ENCODE peak calls at places on chromosome 19, in eight cellular contexts. One of them, this sample, is unnamed.

GRCh38 chr19:54481326-54481930 is 8.3 kb upstream of the CDC42EP5 start:
- DNase-seq in GM12878: no peak
- DNase-seq in HepG2: peak
- DNase-seq in SK-N-SH: peak
- DNase-seq in H1: no peak
- DNase-seq in endothelial cell of umbilical vein: peak
- DNase-seq in HCT116: peak
- DNase-seq in K562: peak
- DNase-seq in this sample: no peak

GRCh38 chr19:38737297-38737865 is 6.9 kb downstream of the CAPN12 start:
- DNase-seq in HepG2: no peak
- DNase-seq in endothelial cell of umbilical vein: no peak
- DNase-seq in SK-N-SH: no peak
- DNase-seq in GM12878: no peak
- DNase-seq in K562: no peak
- DNase-seq in H1: no peak
- DNase-seq in HCT116: no peak
- DNase-seq in this sample: no peak

GRCh38 chr19:46349311-46349993 is 2.6 kb downstream of the PPP5C start:
- DNase-seq in HepG2: no peak
- DNase-seq in H1: no peak
- DNase-seq in GM12878: no peak
- DNase-seq in SK-N-SH: no peak
- DNase-seq in HCT116: no peak
- DNase-seq in endothelial cell of umbilical vein: no peak
- DNase-seq in K562: no peak
- DNase-seq in this sample: no peak

GRCh38 chr19:495047-495439 is 1.2 kb upstream of the MADCAM1 start:
- DNase-seq in SK-N-SH: no peak
- DNase-seq in HCT116: no peak
- DNase-seq in HepG2: no peak
- DNase-seq in GM12878: no peak
- DNase-seq in K562: no peak
- DNase-seq in H1: no peak
- DNase-seq in endothelial cell of umbilical vein: no peak
- DNase-seq in this sample: no peak

GRCh38 chr19:6890421-6890913 is 3.1 kb downstream of the ADGRE1 start:
- DNase-seq in HCT116: no peak
- DNase-seq in SK-N-SH: no peak
- DNase-seq in HepG2: no peak
- DNase-seq in endothelial cell of umbilical vein: no peak
- DNase-seq in H1: no peak
- DNase-seq in GM12878: no peak
- DNase-seq in K562: no peak
- DNase-seq in this sample: no peak

GRCh38 chr19:55609326-55609725 is 3.9 kb downstream of the ZNF865 start:
- DNase-seq in HepG2: no peak
- DNase-seq in HCT116: no peak
- DNase-seq in H1: no peak
- DNase-seq in GM12878: no peak
- DNase-seq in K562: no peak
- DNase-seq in endothelial cell of umbilical vein: no peak
- DNase-seq in SK-N-SH: no peak
- DNase-seq in this sample: no peak

GRCh38 chr19:8806661-8807060 is 25.4 kb downstream of the ZNF558 start:
- DNase-seq in SK-N-SH: no peak
- DNase-seq in endothelial cell of umbilical vein: no peak
- DNase-seq in H1: no peak
- DNase-seq in HepG2: no peak
- DNase-seq in GM12878: no peak
- DNase-seq in K562: no peak
- DNase-seq in HCT116: no peak
- DNase-seq in this sample: no peak

GRCh38 chr19:6424190-6424938 is at the start of gene KHSRP:
- DNase-seq in endothelial cell of umbilical vein: no peak
- DNase-seq in K562: peak
- DNase-seq in HepG2: no peak
- DNase-seq in H1: no peak
- DNase-seq in SK-N-SH: peak
- DNase-seq in GM12878: no peak
- DNase-seq in HCT116: no peak
- DNase-seq in this sample: no peak

GRCh38 chr19:55147408-55148251 is 1.4 kb downstream of the TNNT1 start:
- DNase-seq in K562: peak
- DNase-seq in HepG2: no peak
- DNase-seq in GM12878: no peak
- DNase-seq in HCT116: no peak
- DNase-seq in H1: no peak
- DNase-seq in endothelial cell of umbilical vein: no peak
- DNase-seq in SK-N-SH: peak
- DNase-seq in this sample: no peak

GRCh38 chr19:45771331-45771933 is 2.4 kb upstream of the SIX5 start:
- DNase-seq in endothelial cell of umbilical vein: no peak
- DNase-seq in H1: no peak
- DNase-seq in HCT116: no peak
- DNase-seq in K562: no peak
- DNase-seq in HepG2: no peak
- DNase-seq in SK-N-SH: no peak
- DNase-seq in GM12878: no peak
- DNase-seq in this sample: no peak

GRCh38 chr19:55704494-55705245 is 29.6 kb downstream of the EPN1 start:
- DNase-seq in SK-N-SH: no peak
- DNase-seq in GM12878: no peak
- DNase-seq in endothelial cell of umbilical vein: no peak
- DNase-seq in HepG2: no peak
- DNase-seq in HCT116: no peak
- DNase-seq in H1: no peak
- DNase-seq in K562: no peak
- DNase-seq in this sample: no peak

GRCh38 chr19:33434090-33434885 is 60.8 kb downstream of the CEBPG start:
- DNase-seq in HCT116: no peak
- DNase-seq in SK-N-SH: no peak
- DNase-seq in K562: no peak
- DNase-seq in HepG2: no peak
- DNase-seq in endothelial cell of umbilical vein: no peak
- DNase-seq in H1: no peak
- DNase-seq in GM12878: no peak
- DNase-seq in this sample: no peak

GRCh38 chr19:43532571-43532961 is 422 bp upstream of the ZNF575 start:
- DNase-seq in K562: no peak
- DNase-seq in GM12878: no peak
- DNase-seq in SK-N-SH: peak
- DNase-seq in H1: no peak
- DNase-seq in endothelial cell of umbilical vein: no peak
- DNase-seq in HepG2: no peak
- DNase-seq in HCT116: peak
- DNase-seq in this sample: no peak

GRCh38 chr19:37505958-37506386 is 767 bp upstream of the ZNF793 start:
- DNase-seq in HepG2: no peak
- DNase-seq in H1: no peak
- DNase-seq in HCT116: no peak
- DNase-seq in endothelial cell of umbilical vein: no peak
- DNase-seq in SK-N-SH: no peak
- DNase-seq in K562: no peak
- DNase-seq in GM12878: no peak
- DNase-seq in this sample: no peak

GRCh38 chr19:45517641-45518468 is 10.6 kb downstream of the VASP start:
- DNase-seq in K562: no peak
- DNase-seq in SK-N-SH: no peak
- DNase-seq in H1: no peak
- DNase-seq in HepG2: no peak
- DNase-seq in HCT116: no peak
- DNase-seq in GM12878: no peak
- DNase-seq in endothelial cell of umbilical vein: no peak
- DNase-seq in this sample: no peak

GRCh38 chr19:38394488-38394887 is 6.0 kb downstream of the SPRED3 start:
- DNase-seq in HCT116: no peak
- DNase-seq in SK-N-SH: no peak
- DNase-seq in GM12878: no peak
- DNase-seq in H1: peak
- DNase-seq in K562: no peak
- DNase-seq in endothelial cell of umbilical vein: peak
- DNase-seq in HepG2: peak
- DNase-seq in this sample: no peak

GRCh38 chr19:38529610-38530009 is 88.1 kb downstream of the MAP4K1 start:
- DNase-seq in endothelial cell of umbilical vein: no peak
- DNase-seq in H1: no peak
- DNase-seq in GM12878: no peak
- DNase-seq in HepG2: no peak
- DNase-seq in K562: no peak
- DNase-seq in HCT116: no peak
- DNase-seq in SK-N-SH: no peak
- DNase-seq in this sample: no peak

GRCh38 chr19:6853868-6854267 is 33.5 kb upstream of the ADGRE1 start:
- DNase-seq in K562: no peak
- DNase-seq in GM12878: no peak
- DNase-seq in endothelial cell of umbilical vein: no peak
- DNase-seq in HepG2: no peak
- DNase-seq in HCT116: no peak
- DNase-seq in H1: no peak
- DNase-seq in SK-N-SH: no peak
- DNase-seq in this sample: no peak

GRCh38 chr19:47541507-47541906 is 26.6 kb upstream of the NAPA start:
- DNase-seq in endothelial cell of umbilical vein: no peak
- DNase-seq in SK-N-SH: no peak
- DNase-seq in K562: no peak
- DNase-seq in GM12878: peak
- DNase-seq in H1: no peak
- DNase-seq in HCT116: no peak
- DNase-seq in HepG2: no peak
- DNase-seq in this sample: no peak

GRCh38 chr19:14003279-14004051 is 2.7 kb downstream of the RFX1 start:
- DNase-seq in H1: no peak
- DNase-seq in SK-N-SH: no peak
- DNase-seq in endothelial cell of umbilical vein: peak
- DNase-seq in K562: no peak
- DNase-seq in HepG2: no peak
- DNase-seq in HCT116: no peak
- DNase-seq in GM12878: no peak
- DNase-seq in this sample: no peak

GRCh38 chr19:14005381-14006084 is 587 bp downstream of the RFX1 start:
- DNase-seq in HepG2: peak
- DNase-seq in H1: peak
- DNase-seq in SK-N-SH: peak
- DNase-seq in GM12878: peak
- DNase-seq in endothelial cell of umbilical vein: peak
- DNase-seq in K562: peak
- DNase-seq in HCT116: peak
- DNase-seq in this sample: peak

GRCh38 chr19:14006085-14006765 is at the start of gene RFX1:
- DNase-seq in GM12878: peak
- DNase-seq in HepG2: peak
- DNase-seq in endothelial cell of umbilical vein: peak
- DNase-seq in HCT116: peak
- DNase-seq in K562: peak
- DNase-seq in H1: peak
- DNase-seq in SK-N-SH: peak
- DNase-seq in this sample: peak

GRCh38 chr19:14002571-14003278 is 3.4 kb downstream of the RFX1 start:
- DNase-seq in K562: no peak
- DNase-seq in H1: no peak
- DNase-seq in HCT116: no peak
- DNase-seq in SK-N-SH: no peak
- DNase-seq in GM12878: peak
- DNase-seq in endothelial cell of umbilical vein: no peak
- DNase-seq in HepG2: no peak
- DNase-seq in this sample: no peak

GRCh38 chr19:14004619-14005380 is 1.3 kb downstream of the RFX1 start:
- DNase-seq in H1: no peak
- DNase-seq in GM12878: peak
- DNase-seq in endothelial cell of umbilical vein: peak
- DNase-seq in HCT116: no peak
- DNase-seq in K562: peak
- DNase-seq in HepG2: peak
- DNase-seq in SK-N-SH: no peak
- DNase-seq in this sample: no peak
- TF ChIP-seq POLR2AphosphoS5 in H1: no peak
- TF ChIP-seq POLR2AphosphoS5 in GM12878: no peak
- TF ChIP-seq POLR2AphosphoS5 in endothelial cell of umbilical vein: no peak
- TF ChIP-seq POLR2AphosphoS5 in HCT116: no peak
- TF ChIP-seq POLR2AphosphoS5 in K562: no peak
- TF ChIP-seq POLR2AphosphoS5 in HepG2: no peak
- TF ChIP-seq POLR2AphosphoS5 in SK-N-SH: no peak
- TF ChIP-seq POLR2AphosphoS5 in this sample: no peak

GRCh38 chr19:35744688-35745327 is 410 bp downstream of the U2AF1L4 start:
- DNase-seq in H1: peak
- DNase-seq in endothelial cell of umbilical vein: peak
- DNase-seq in GM12878: peak
- DNase-seq in SK-N-SH: peak
- DNase-seq in K562: peak
- DNase-seq in HepG2: peak
- DNase-seq in HCT116: peak
- DNase-seq in this sample: peak

GRCh38 chr19:35742121-35742724 is at the start of gene IGFLR1:
- DNase-seq in SK-N-SH: no peak
- DNase-seq in endothelial cell of umbilical vein: no peak
- DNase-seq in K562: no peak
- DNase-seq in HepG2: no peak
- DNase-seq in H1: no peak
- DNase-seq in HCT116: no peak
- DNase-seq in GM12878: peak
- DNase-seq in this sample: no peak

GRCh38 chr19:35744335-35744687 is 907 bp downstream of the U2AF1L4 start:
- DNase-seq in SK-N-SH: no peak
- DNase-seq in H1: no peak
- DNase-seq in K562: no peak
- DNase-seq in GM12878: no peak
- DNase-seq in endothelial cell of umbilical vein: no peak
- DNase-seq in HCT116: no peak
- DNase-seq in HepG2: no peak
- DNase-seq in this sample: no peak

GRCh38 chr19:35745328-35746086 is at the start of the genes PSENEN and U2AF1L4:
- DNase-seq in HCT116: peak
- DNase-seq in K562: peak
- DNase-seq in endothelial cell of umbilical vein: peak
- DNase-seq in H1: peak
- DNase-seq in HepG2: peak
- DNase-seq in GM12878: peak
- DNase-seq in SK-N-SH: peak
- DNase-seq in this sample: peak

GRCh38 chr19:35743640-35744306 is 1.4 kb downstream of the U2AF1L4 start:
- DNase-seq in HCT116: no peak
- DNase-seq in K562: no peak
- DNase-seq in endothelial cell of umbilical vein: no peak
- DNase-seq in H1: no peak
- DNase-seq in GM12878: no peak
- DNase-seq in SK-N-SH: no peak
- DNase-seq in HepG2: no peak
- DNase-seq in this sample: no peak
- H3K9ac ChIP-seq in HCT116: no peak
- H3K9ac ChIP-seq in K562: peak
- H3K9ac ChIP-seq in endothelial cell of umbilical vein: no peak
- H3K9ac ChIP-seq in H1: no peak
- H3K9ac ChIP-seq in GM12878: no peak
- H3K9ac ChIP-seq in SK-N-SH: no peak
- H3K9ac ChIP-seq in HepG2: no peak
- H3K9ac ChIP-seq in this sample: no peak

GRCh38 chr19:51000981-51001380 is 423 bp downstream of the KLK8 start:
- DNase-seq in H1: no peak
- DNase-seq in K562: peak
- DNase-seq in endothelial cell of umbilical vein: no peak
- DNase-seq in SK-N-SH: no peak
- DNase-seq in HCT116: no peak
- DNase-seq in HepG2: no peak
- DNase-seq in GM12878: no peak
- DNase-seq in this sample: no peak
- H3K4me3 ChIP-seq in H1: no peak
- H3K4me3 ChIP-seq in K562: no peak
- H3K4me3 ChIP-seq in endothelial cell of umbilical vein: no peak
- H3K4me3 ChIP-seq in SK-N-SH: no peak
- H3K4me3 ChIP-seq in HCT116: peak
- H3K4me3 ChIP-seq in HepG2: no peak
- H3K4me3 ChIP-seq in GM12878: no peak
- H3K4me3 ChIP-seq in this sample: no peak

GRCh38 chr19:15666883-15667282 is 6.0 kb upstream of the CYP4F12 start:
- DNase-seq in HepG2: no peak
- DNase-seq in GM12878: no peak
- DNase-seq in K562: no peak
- DNase-seq in endothelial cell of umbilical vein: no peak
- DNase-seq in H1: no peak
- DNase-seq in HCT116: no peak
- DNase-seq in SK-N-SH: no peak
- DNase-seq in this sample: no peak
- TF ChIP-seq POLR2AphosphoS5 in HepG2: no peak
- TF ChIP-seq POLR2AphosphoS5 in GM12878: no peak
- TF ChIP-seq POLR2AphosphoS5 in K562: no peak
- TF ChIP-seq POLR2AphosphoS5 in endothelial cell of umbilical vein: no peak
- TF ChIP-seq POLR2AphosphoS5 in H1: no peak
- TF ChIP-seq POLR2AphosphoS5 in HCT116: no peak
- TF ChIP-seq POLR2AphosphoS5 in SK-N-SH: no peak
- TF ChIP-seq POLR2AphosphoS5 in this sample: no peak